ENCODE peak calls at places on chromosomes 12 and 14, in ten cellular contexts. One of them, this sample, is unnamed.

GRCh38 chr12:124507188-124508109 is 60.0 kb downstream of the NCOR2 start:
- DNase-seq in nephron progenitor cell: peak; percentile 68
- DNase-seq in EL: peak; percentile 49
- DNase-seq in DMS 273 treated with DMSO at 0.1 percent for 48 hours: no peak
- DNase-seq in ACHN: no peak
- DNase-seq in LHCN-M2: peak; percentile 53
- DNase-seq in fibroblast of pulmonary artery: peak; percentile 72
- DNase-seq in WERI-Rb-1: no peak
- DNase-seq in effector memory CD4-positive, alpha-beta T cell: no peak
- DNase-seq in AG08395: no peak
- DNase-seq in this sample: no peak

GRCh38 chr12:120039711-120040110 is 50.7 kb downstream of the BICDL1 start:
- DNase-seq in ACHN: no peak
- DNase-seq in nephron progenitor cell: no peak
- DNase-seq in effector memory CD4-positive, alpha-beta T cell: no peak
- DNase-seq in fibroblast of pulmonary artery: no peak
- DNase-seq in EL: no peak
- DNase-seq in LHCN-M2: peak; percentile 6
- DNase-seq in DMS 273 treated with DMSO at 0.1 percent for 48 hours: no peak
- DNase-seq in AG08395: no peak
- DNase-seq in WERI-Rb-1: no peak
- DNase-seq in this sample: no peak

GRCh38 chr14:45125754-45126153 is 8.5 kb downstream of the FKBP3 start:
- DNase-seq in LHCN-M2: no peak
- DNase-seq in effector memory CD4-positive, alpha-beta T cell: no peak
- DNase-seq in AG08395: no peak
- DNase-seq in DMS 273 treated with DMSO at 0.1 percent for 48 hours: no peak
- DNase-seq in fibroblast of pulmonary artery: no peak
- DNase-seq in WERI-Rb-1: no peak
- DNase-seq in nephron progenitor cell: no peak
- DNase-seq in EL: no peak
- DNase-seq in ACHN: no peak
- DNase-seq in this sample: no peak

GRCh38 chr14:32128703-32129102 is 51.6 kb downstream of the ARHGAP5 start:
- DNase-seq in nephron progenitor cell: no peak
- DNase-seq in WERI-Rb-1: no peak
- DNase-seq in ACHN: no peak
- DNase-seq in fibroblast of pulmonary artery: no peak
- DNase-seq in LHCN-M2: no peak
- DNase-seq in DMS 273 treated with DMSO at 0.1 percent for 48 hours: no peak
- DNase-seq in AG08395: no peak
- DNase-seq in effector memory CD4-positive, alpha-beta T cell: no peak
- DNase-seq in EL: no peak
- DNase-seq in this sample: no peak

GRCh38 chr12:65699251-65699650 is 125.0 kb upstream of the HMGA2 start:
- DNase-seq in ACHN: peak; percentile 43
- DNase-seq in fibroblast of pulmonary artery: peak; percentile 75
- DNase-seq in LHCN-M2: peak; percentile 54
- DNase-seq in WERI-Rb-1: no peak
- DNase-seq in AG08395: peak; percentile 62
- DNase-seq in DMS 273 treated with DMSO at 0.1 percent for 48 hours: no peak
- DNase-seq in effector memory CD4-positive, alpha-beta T cell: no peak
- DNase-seq in EL: peak; percentile 36
- DNase-seq in nephron progenitor cell: no peak
- DNase-seq in this sample: no peak

GRCh38 chr14:104969741-104970230 is 8.4 kb downstream of the AHNAK2 start:
- DNase-seq in LHCN-M2: no peak
- DNase-seq in effector memory CD4-positive, alpha-beta T cell: no peak
- DNase-seq in fibroblast of pulmonary artery: no peak
- DNase-seq in WERI-Rb-1: peak; percentile 2
- DNase-seq in EL: no peak
- DNase-seq in AG08395: no peak
- DNase-seq in nephron progenitor cell: no peak
- DNase-seq in DMS 273 treated with DMSO at 0.1 percent for 48 hours: no peak
- DNase-seq in ACHN: no peak
- DNase-seq in this sample: no peak

GRCh38 chr14:43795600-43796228 is 711.4 kb downstream of the FSCB start:
- DNase-seq in ACHN: peak; percentile 2
- DNase-seq in LHCN-M2: no peak
- DNase-seq in effector memory CD4-positive, alpha-beta T cell: no peak
- DNase-seq in AG08395: no peak
- DNase-seq in DMS 273 treated with DMSO at 0.1 percent for 48 hours: no peak
- DNase-seq in WERI-Rb-1: no peak
- DNase-seq in nephron progenitor cell: no peak
- DNase-seq in EL: no peak
- DNase-seq in fibroblast of pulmonary artery: peak; percentile 56
- DNase-seq in this sample: no peak

GRCh38 chr12:6052940-6053329 is 71.5 kb downstream of the VWF start:
- DNase-seq in AG08395: peak; percentile 67
- DNase-seq in EL: peak; percentile 79
- DNase-seq in fibroblast of pulmonary artery: no peak
- DNase-seq in WERI-Rb-1: no peak
- DNase-seq in nephron progenitor cell: no peak
- DNase-seq in effector memory CD4-positive, alpha-beta T cell: no peak
- DNase-seq in DMS 273 treated with DMSO at 0.1 percent for 48 hours: no peak
- DNase-seq in LHCN-M2: peak; percentile 46
- DNase-seq in ACHN: no peak
- DNase-seq in this sample: no peak

GRCh38 chr14:84421611-84422010 is 1108.3 kb upstream of the FLRT2 start:
- DNase-seq in AG08395: no peak
- DNase-seq in LHCN-M2: no peak
- DNase-seq in effector memory CD4-positive, alpha-beta T cell: no peak
- DNase-seq in nephron progenitor cell: no peak
- DNase-seq in ACHN: no peak
- DNase-seq in DMS 273 treated with DMSO at 0.1 percent for 48 hours: no peak
- DNase-seq in WERI-Rb-1: no peak
- DNase-seq in fibroblast of pulmonary artery: peak; percentile 16
- DNase-seq in EL: no peak
- DNase-seq in this sample: no peak

GRCh38 chr14:39272918-39273317 is 39.2 kb downstream of the MIA2 start:
- DNase-seq in EL: no peak
- DNase-seq in fibroblast of pulmonary artery: no peak
- DNase-seq in LHCN-M2: no peak
- DNase-seq in AG08395: no peak
- DNase-seq in ACHN: no peak
- DNase-seq in DMS 273 treated with DMSO at 0.1 percent for 48 hours: no peak
- DNase-seq in WERI-Rb-1: no peak
- DNase-seq in effector memory CD4-positive, alpha-beta T cell: no peak
- DNase-seq in nephron progenitor cell: no peak
- DNase-seq in this sample: no peak

GRCh38 chr12:96473394-96474093 is 15.8 kb upstream of the CFAP54 start:
- DNase-seq in WERI-Rb-1: no peak
- DNase-seq in fibroblast of pulmonary artery: no peak
- DNase-seq in EL: no peak
- DNase-seq in DMS 273 treated with DMSO at 0.1 percent for 48 hours: no peak
- DNase-seq in LHCN-M2: no peak
- DNase-seq in effector memory CD4-positive, alpha-beta T cell: no peak
- DNase-seq in AG08395: no peak
- DNase-seq in nephron progenitor cell: no peak
- DNase-seq in ACHN: no peak
- DNase-seq in this sample: no peak

GRCh38 chr14:68232643-68233055 is 413.1 kb downstream of the RAD51B start:
- DNase-seq in WERI-Rb-1: no peak
- DNase-seq in effector memory CD4-positive, alpha-beta T cell: no peak
- DNase-seq in fibroblast of pulmonary artery: peak; percentile 99
- DNase-seq in nephron progenitor cell: no peak
- DNase-seq in EL: peak; percentile 100
- DNase-seq in AG08395: peak; percentile 79
- DNase-seq in LHCN-M2: peak; percentile 96
- DNase-seq in DMS 273 treated with DMSO at 0.1 percent for 48 hours: peak; percentile 82
- DNase-seq in ACHN: peak; percentile 98
- DNase-seq in this sample: no peak

GRCh38 chr12:87943666-87944065 is 85.5 kb downstream of the C12orf50 start:
- DNase-seq in effector memory CD4-positive, alpha-beta T cell: no peak
- DNase-seq in nephron progenitor cell: no peak
- DNase-seq in WERI-Rb-1: no peak
- DNase-seq in ACHN: no peak
- DNase-seq in LHCN-M2: no peak
- DNase-seq in DMS 273 treated with DMSO at 0.1 percent for 48 hours: peak; percentile 61
- DNase-seq in EL: no peak
- DNase-seq in AG08395: no peak
- DNase-seq in fibroblast of pulmonary artery: no peak
- DNase-seq in this sample: no peak

GRCh38 chr12:27525373-27525772 is 1.4 kb downstream of the PPFIBP1 start:
- DNase-seq in ACHN: peak; percentile 62
- DNase-seq in effector memory CD4-positive, alpha-beta T cell: no peak
- DNase-seq in WERI-Rb-1: no peak
- DNase-seq in AG08395: peak; percentile 71
- DNase-seq in LHCN-M2: peak; percentile 78
- DNase-seq in nephron progenitor cell: no peak
- DNase-seq in EL: peak; percentile 79
- DNase-seq in DMS 273 treated with DMSO at 0.1 percent for 48 hours: no peak
- DNase-seq in fibroblast of pulmonary artery: peak; percentile 93
- DNase-seq in this sample: no peak

GRCh38 chr14:23076785-23077408 is 18.0 kb downstream of the ACIN1 start:
- DNase-seq in fibroblast of pulmonary artery: peak; percentile 53
- DNase-seq in AG08395: no peak
- DNase-seq in LHCN-M2: peak; percentile 43
- DNase-seq in EL: peak; percentile 48
- DNase-seq in effector memory CD4-positive, alpha-beta T cell: no peak
- DNase-seq in WERI-Rb-1: no peak
- DNase-seq in ACHN: peak; percentile 45
- DNase-seq in nephron progenitor cell: no peak
- DNase-seq in DMS 273 treated with DMSO at 0.1 percent for 48 hours: no peak
- DNase-seq in this sample: no peak

GRCh38 chr14:73785336-73785833 is 66.2 kb upstream of the PTGR2 start:
- DNase-seq in EL: peak; percentile 94
- DNase-seq in nephron progenitor cell: peak; percentile 50
- DNase-seq in fibroblast of pulmonary artery: peak; percentile 89
- DNase-seq in DMS 273 treated with DMSO at 0.1 percent for 48 hours: peak; percentile 29
- DNase-seq in WERI-Rb-1: peak; percentile 66
- DNase-seq in LHCN-M2: peak; percentile 81
- DNase-seq in effector memory CD4-positive, alpha-beta T cell: no peak
- DNase-seq in AG08395: peak; percentile 44
- DNase-seq in ACHN: peak; percentile 75
- DNase-seq in this sample: no peak

GRCh38 chr12:72207756-72208155 is 64.4 kb upstream of the TRHDE start:
- DNase-seq in WERI-Rb-1: peak; percentile 49
- DNase-seq in nephron progenitor cell: no peak
- DNase-seq in fibroblast of pulmonary artery: no peak
- DNase-seq in EL: no peak
- DNase-seq in effector memory CD4-positive, alpha-beta T cell: no peak
- DNase-seq in DMS 273 treated with DMSO at 0.1 percent for 48 hours: no peak
- DNase-seq in AG08395: no peak
- DNase-seq in ACHN: no peak
- DNase-seq in LHCN-M2: no peak
- DNase-seq in this sample: no peak